ENCODE peak calls at places on chromosomes 2 and 18, in six cellular contexts. L is NCI-H1694 treated with DMSO at 0.1 percent for 48 hours; V is islet precursor cell; O is activated CD8-positive, alpha-beta memory T cell treated with anti-CD3 and anti-CD28 coated beads for 24 hours; P is cardiac muscle cell; A is skeletal muscle cell. Y is an unnamed sample.

GRCh38 chr2:16487686-16488085 is 177.9 kb downstream of the CYRIA start:
- DNase-seq in L (peak; percentile 35), V (no peak), O (no peak), P (peak; percentile 56), A (peak; percentile 2), Y (no peak)

GRCh38 chr2:231854616-231855125 is 68.4 kb downstream of the COPS7B start:
- DNase-seq in L (no peak), V (no peak), O (no peak), P (no peak), A (no peak), Y (no peak)

GRCh38 chr18:57518533-57518932 is 68.0 kb downstream of the FECH start:
- DNase-seq in L (no peak), V (no peak), O (no peak), P (no peak), A (no peak), Y (no peak)

GRCh38 chr2:183840061-183840584 is 715.9 kb downstream of the NUP35 start:
- DNase-seq in L (no peak), V (no peak), O (no peak), P (no peak), A (no peak), Y (no peak)

GRCh38 chr18:57910817-57911216 is 107.7 kb upstream of the ATP8B1 start:
- DNase-seq in L (no peak), V (no peak), O (no peak), P (no peak), A (no peak), Y (no peak)

GRCh38 chr2:240814946-240815760 is 4.9 kb downstream of the KIF1A start:
- DNase-seq in L (no peak), V (no peak), O (no peak), P (no peak), A (no peak), Y (no peak)

GRCh38 chr2:62593825-62594224 is 87.8 kb upstream of the TMEM17 start:
- DNase-seq in L (no peak), V (no peak), O (no peak), P (no peak), A (no peak), Y (no peak)

GRCh38 chr2:213315168-213315876 is 31.1 kb downstream of the SPAG16 start:
- DNase-seq in L (no peak), V (no peak), O (no peak), P (no peak), A (no peak), Y (no peak)

GRCh38 chr2:29041161-29041660 is 33.1 kb downstream of the PCARE start:
- DNase-seq in L (no peak), V (no peak), O (no peak), P (no peak), A (no peak), Y (no peak)

GRCh38 chr18:80126797-80127196 is 17.7 kb downstream of the ADNP2 start:
- DNase-seq in L (no peak), V (no peak), O (no peak), P (no peak), A (no peak), Y (no peak)

GRCh38 chr2:19876751-19877150 is 25.0 kb downstream of the TTC32 start:
- DNase-seq in L (no peak), V (peak; percentile 29), O (peak; percentile 24), P (no peak), A (no peak), Y (no peak)

GRCh38 chr2:96701636-96702035 is 38.2 kb downstream of the LMAN2L start:
- DNase-seq in L (no peak), V (no peak), O (no peak), P (no peak), A (no peak), Y (no peak)

GRCh38 chr2:27762951-27763906 is 8.3 kb upstream of the MRPL33 start:
- DNase-seq in L (no peak), V (no peak), O (no peak), P (no peak), A (no peak), Y (no peak)

GRCh38 chr2:178510388-178510787 is 30.1 kb downstream of the PLEKHA3 start:
- DNase-seq in L (no peak), V (no peak), O (no peak), P (no peak), A (no peak), Y (no peak)

GRCh38 chr18:30858562-30858961 is 184.0 kb downstream of the DSC3 start:
- DNase-seq in L (no peak), V (no peak), O (no peak), P (no peak), A (no peak), Y (no peak)

GRCh38 chr2:130877258-130877657 is 40.5 kb downstream of the ARHGEF4 start:
- DNase-seq in L (peak; percentile 47), V (no peak), O (no peak), P (no peak), A (no peak), Y (no peak)

GRCh38 chr2:226743911-226744310 is 55.7 kb downstream of the IRS1 start:
- DNase-seq in L (no peak), V (no peak), O (no peak), P (no peak), A (no peak), Y (no peak)

GRCh38 chr2:2788076-2788475 is 457.0 kb upstream of the MYT1L start:
- DNase-seq in L (no peak), V (peak; percentile 78), O (no peak), P (no peak), A (no peak), Y (no peak)

GRCh38 chr2:145012806-145013205 is 492.9 kb upstream of the ZEB2 start:
- DNase-seq in L (no peak), V (no peak), O (no peak), P (no peak), A (no peak), Y (no peak)

GRCh38 chr2:160220545-160221009 is 20.5 kb upstream of the ITGB6 start:
- DNase-seq in L (no peak), V (peak; percentile 51), O (no peak), P (no peak), A (no peak), Y (no peak)

GRCh38 chr2:227933891-227934290 is 62.5 kb downstream of the DAW1 start:
- DNase-seq in L (no peak), V (no peak), O (no peak), P (no peak), A (no peak), Y (no peak)

GRCh38 chr2:216944733-216945132 is 84.9 kb upstream of the TNP1 start:
- DNase-seq in L (no peak), V (no peak), O (no peak), P (no peak), A (no peak), Y (no peak)

Y was measured in brain pericyte.